ENCODE peak calls at places on chromosomes 12 and 14, in five cellular contexts. S is pancreas; F is heart left ventricle; X is CD8-positive, alpha-beta memory T cell; O is ovary. G is an unnamed sample.
A peak's percentile ranks its signal among the peaks of the same experiment; 100 is the strongest.

GRCh38 chr12:32134144-32134888 is 27.7 kb downstream of the BICD1 start:
- DNase-seq in F (no peak), O (no peak), X (peak; percentile 25), S (no peak), G (no peak)

GRCh38 chr12:25959069-25959961 is 833 bp downstream of the RASSF8 start:
- DNase-seq in O (peak; percentile 75), F (peak; percentile 49), S (peak; percentile 84), X (no peak), G (peak; percentile 72)

GRCh38 chr14:92426237-92426636 is 87.3 kb upstream of the RIN3 start:
- DNase-seq in X (no peak), S (no peak), F (no peak), O (no peak), G (peak; percentile 3)

GRCh38 chr12:4911316-4911994 is 1.8 kb downstream of the KCNA1 start:
- DNase-seq in F (no peak), O (no peak), S (no peak), X (no peak), G (no peak)

GRCh38 chr12:104494137-104494815 is 37.5 kb downstream of the CHST11 start:
- DNase-seq in F (peak; percentile 32), X (peak; percentile 19), S (no peak), O (peak; percentile 23), G (no peak)

GRCh38 chr12:56078931-56079728 is 835 bp upstream of the ERBB3 start:
- DNase-seq in S (peak; percentile 96), F (peak; percentile 78), O (peak; percentile 86), X (peak; percentile 37), G (peak; percentile 92)

GRCh38 chr12:115670869-115671268 is 606.6 kb downstream of the MED13L start:
- DNase-seq in O (no peak), S (no peak), F (no peak), X (no peak), G (no peak)

GRCh38 chr14:104436047-104436531 is 143.5 kb upstream of the C14orf180 start:
- DNase-seq in F (peak; percentile 84), S (peak; percentile 79), X (no peak), O (peak; percentile 70), G (peak; percentile 87)

GRCh38 chr12:12915654-12916053 is 24.3 kb downstream of the GPRC5A start:
- DNase-seq in S (no peak), F (no peak), X (no peak), O (no peak), G (no peak)

GRCh38 chr12:93427779-93428564 is 13.8 kb downstream of the UBE2N start:
- DNase-seq in S (no peak), X (no peak), O (no peak), F (no peak), G (no peak)

GRCh38 chr12:81296556-81297305 is 218.9 kb downstream of the ACSS3 start:
- DNase-seq in X (no peak), S (no peak), O (no peak), F (no peak), G (no peak)

GRCh38 chr12:91577586-91578539 is 395.2 kb upstream of the DCN start:
- DNase-seq in F (no peak), X (peak; percentile 26), O (no peak), S (no peak), G (no peak)

GRCh38 chr12:78556651-78557050 is 307.9 kb upstream of the SYT1 start:
- DNase-seq in S (no peak), O (no peak), F (no peak), X (no peak), G (no peak)

GRCh38 chr12:42502671-42503070 is 86.9 kb downstream of the PRICKLE1 start:
- DNase-seq in S (no peak), X (no peak), O (no peak), F (no peak), G (no peak)

GRCh38 chr14:65069874-65070709 is 32.2 kb downstream of the MAX start:
- DNase-seq in O (no peak), S (peak; percentile 75), F (no peak), X (no peak), G (no peak)

GRCh38 chr14:76867536-76868452 is 41.6 kb downstream of the LRRC74A start:
- DNase-seq in X (no peak), O (no peak), F (peak; percentile 54), S (no peak), G (no peak)

GRCh38 chr12:52201520-52201839 is 9.7 kb upstream of the KRT80 start:
- DNase-seq in O (no peak), F (no peak), S (peak; percentile 16), X (no peak), G (no peak)

GRCh38 chr12:52204095-52204930 is 12.5 kb upstream of the KRT80 start:
- DNase-seq in F (no peak), O (peak; percentile 5), X (no peak), S (peak; percentile 51), G (peak; percentile 49)

GRCh38 chr12:52202361-52203078 is 10.7 kb upstream of the KRT80 start:
- DNase-seq in X (no peak), O (peak; percentile 20), F (no peak), S (peak; percentile 51), G (peak; percentile 76)

GRCh38 chr12:52204931-52205505 is 13.2 kb upstream of the KRT80 start:
- DNase-seq in X (no peak), S (peak; percentile 48), O (peak; percentile 11), F (no peak), G (no peak)

DNA sequence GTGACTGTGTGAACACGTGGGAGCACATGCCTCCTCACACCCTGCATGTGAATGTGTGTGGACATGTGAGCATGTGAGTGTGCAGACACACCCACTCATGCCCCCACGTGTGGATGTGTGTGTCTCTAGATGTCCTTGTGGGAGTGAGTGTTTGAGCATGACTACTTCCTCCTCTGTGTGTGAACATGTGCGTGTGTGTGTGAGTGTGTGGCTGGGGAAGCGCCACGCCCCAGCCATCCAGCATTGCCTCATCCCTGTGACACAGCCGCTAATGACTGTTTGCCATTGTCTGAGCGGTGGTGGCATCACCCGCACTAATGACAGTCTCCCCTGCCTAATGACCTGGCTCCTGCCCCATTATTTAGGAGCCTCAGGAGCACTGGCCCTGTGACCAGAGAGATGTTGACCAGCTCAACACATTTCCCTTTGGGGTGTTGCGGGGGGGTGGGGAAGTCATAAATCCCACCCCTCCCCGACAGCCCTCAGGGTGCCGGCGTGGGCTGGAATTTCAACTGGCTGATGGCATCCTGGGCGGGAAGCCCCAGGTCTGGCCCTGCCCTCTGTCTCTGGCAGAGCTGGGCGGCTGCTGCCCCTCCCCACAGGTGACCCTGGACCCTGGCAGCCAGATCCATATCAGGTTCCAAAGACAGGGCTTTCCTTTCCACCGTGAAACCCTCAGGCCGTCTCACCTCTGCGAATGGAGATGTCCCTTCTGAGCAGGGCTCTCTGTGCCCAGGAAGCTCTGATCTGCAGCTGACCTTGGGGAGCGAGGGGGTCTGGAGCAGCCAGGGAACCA is 11.5 kb upstream of the KRT80 start:
- DNase-seq in O (peak; percentile 49), X (no peak), F (peak; percentile 72), S (peak; percentile 65), G (peak; percentile 88)
- H3K27ac ChIP-seq in O (no peak overlapping the region), X (no peak overlapping the region), F (no peak overlapping the region), S (peak overlapping the region; percentile 73), G (no peak overlapping the region)

GRCh38 chr12:132043216-132043615 is 93.5 kb downstream of the EP400 start:
- DNase-seq in F (no peak), X (no peak), S (no peak), O (no peak), G (no peak)
- H3K36me3 ChIP-seq in F (peaks cover 95% of the 10 kb centered on the region), X (peaks cover 49% of the 10 kb centered on the region), S (no peaks in the 10 kb centered on the region), O (no peaks in the 10 kb centered on the region), G (no peaks in the 10 kb centered on the region)

DNA sequence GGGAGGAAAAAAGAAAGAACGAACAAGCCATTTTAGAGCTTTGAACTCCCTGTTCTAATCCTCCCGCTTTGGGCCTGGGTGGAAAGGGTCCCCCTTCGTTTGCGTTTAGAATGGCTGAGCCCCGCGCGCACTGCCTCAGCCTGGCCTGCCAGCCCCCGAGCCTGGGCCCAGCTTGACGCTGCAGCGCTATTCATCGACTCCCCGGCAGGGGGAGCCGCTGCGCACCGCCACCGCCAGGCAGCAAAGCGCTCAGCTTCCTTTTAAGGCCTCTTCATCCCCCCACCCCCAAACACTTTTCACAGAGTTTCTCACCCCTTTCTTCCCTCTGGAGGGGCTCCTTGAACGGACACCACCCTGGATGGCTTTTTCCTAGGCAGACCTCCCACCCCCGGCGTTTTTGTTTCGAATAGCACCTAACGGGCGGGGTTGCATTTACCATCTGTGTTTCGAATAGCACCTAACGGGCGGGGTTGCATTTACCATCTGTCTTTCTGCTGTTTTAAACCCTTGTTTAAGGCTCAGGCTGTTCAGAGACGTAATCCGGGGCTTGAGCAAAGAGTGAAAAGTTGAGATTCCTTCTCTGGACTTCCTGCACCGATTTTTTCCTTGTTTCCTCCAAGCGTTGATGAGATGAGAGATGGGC is 56.4 kb upstream of the PIWIL1 start:
- DNase-seq in X (no peak), S (peak; percentile 84), F (no peak), O (no peak), G (no peak)
- H3K27ac ChIP-seq in X (no peak overlapping the region), S (no peak overlapping the region), F (no peak overlapping the region), O (no peak overlapping the region), G (no peak overlapping the region)

DNA sequence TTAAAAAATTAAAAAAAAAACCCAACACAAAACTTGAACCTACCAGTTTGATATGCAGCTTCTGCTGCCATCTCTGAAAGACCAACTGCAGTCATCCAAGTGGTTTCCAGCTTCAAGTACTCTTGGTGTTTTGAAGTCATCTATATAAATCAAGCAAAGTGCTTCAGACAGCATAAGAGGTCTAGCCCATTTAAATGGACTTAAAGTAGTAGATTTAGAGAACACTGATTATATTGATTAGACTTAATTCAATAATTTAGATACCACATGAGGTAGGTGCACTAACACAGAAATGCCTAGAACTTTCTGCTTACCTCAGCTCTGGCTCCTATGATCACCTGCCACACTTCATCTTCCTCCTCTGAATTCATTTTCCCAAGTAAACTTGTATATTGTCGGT is 9.4 kb downstream of the DIABLO start:
- DNase-seq in O (no peak), S (no peak), X (no peak), F (no peak), G (no peak)
- H3K36me3 ChIP-seq in O (no peaks in the 10 kb centered on the region), S (peaks cover 11% of the 10 kb centered on the region), X (peaks cover 68% of the 10 kb centered on the region), F (peaks cover 100% of the 10 kb centered on the region), G (peaks cover 16% of the 10 kb centered on the region)

DNA sequence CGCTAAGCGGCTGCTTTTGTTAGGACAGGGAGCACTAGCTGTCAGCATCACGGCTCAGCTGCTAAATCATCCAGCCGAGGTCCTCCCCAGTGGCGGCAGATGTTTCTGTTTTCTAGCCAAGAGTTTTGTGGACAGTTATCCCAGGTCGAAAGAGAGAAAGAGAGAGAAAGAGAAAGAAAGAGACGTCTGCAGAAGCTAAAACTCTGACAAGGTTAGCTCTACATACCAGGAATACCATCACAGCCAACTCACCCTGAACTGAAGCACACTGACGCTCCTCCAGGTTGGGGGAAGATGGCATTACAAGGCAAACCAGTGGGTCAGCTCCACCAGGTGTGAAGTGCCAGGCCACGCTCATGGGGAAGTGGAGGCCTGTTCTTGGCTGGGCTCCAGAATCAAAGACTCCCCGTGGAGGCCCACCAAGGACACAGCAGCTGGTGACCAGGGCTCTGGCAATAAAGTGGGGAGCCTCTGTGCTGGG is 64.9 kb upstream of the DICER1 start:
- DNase-seq in O (no peak), X (no peak), S (no peak), F (no peak), G (no peak)
- H3K27ac ChIP-seq in O (no peak overlapping the region), X (no peak overlapping the region), S (peak overlapping the region; percentile 51), F (no peak overlapping the region), G (no peak overlapping the region)